ENCODE peak calls at places on chromosomes 7 and 10, in seven cellular contexts. V, I, K, Q, M, F and G are unnamed samples.

GRCh38 chr7:43379197-43379596 is 203.7 kb upstream of the STK17A start:
- DNase-seq in V (no peak), I (no peak), K (no peak), Q (no peak), M (no peak), F (no peak), G (no peak)

GRCh38 chr10:112953075-112953501 is 3.0 kb downstream of the TCF7L2 start:
- DNase-seq in V (no peak), I (peak), K (no peak), Q (no peak), M (no peak), F (no peak), G (no peak)

GRCh38 chr7:519974-520458 is 370 bp upstream of the PDGFA start:
- DNase-seq in V (peak), I (peak), K (no peak), Q (no peak), M (peak), F (no peak), G (peak)

GRCh38 chr7:127154101-127154500 is 98.6 kb downstream of the GRM8 start:
- DNase-seq in V (no peak), I (no peak), K (no peak), Q (no peak), M (no peak), F (no peak), G (no peak)

GRCh38 chr10:78416031-78416800 is 382.6 kb downstream of the RPS24 start:
- DNase-seq in V (no peak), I (no peak), K (no peak), Q (no peak), M (peak), F (no peak), G (peak)

GRCh38 chr7:25851332-25852248 is 300.4 kb upstream of the NFE2L3 start:
- DNase-seq in V (peak), I (peak), K (peak), Q (peak), M (peak), F (peak), G (peak)

GRCh38 chr10:15710455-15710854 is 9.3 kb downstream of the ITGA8 start:
- DNase-seq in V (no peak), I (no peak), K (no peak), Q (no peak), M (no peak), F (no peak), G (no peak)

GRCh38 chr10:30825495-30825894 is 195.9 kb upstream of the LYZL2 start:
- DNase-seq in V (no peak), I (no peak), K (no peak), Q (no peak), M (no peak), F (no peak), G (peak)

GRCh38 chr7:17007841-17008240 is 126.1 kb upstream of the AGR3 start:
- DNase-seq in V (no peak), I (no peak), K (no peak), Q (no peak), M (no peak), F (no peak), G (no peak)

GRCh38 chr10:8306685-8307364 is 252.3 kb downstream of the GATA3 start:
- DNase-seq in V (no peak), I (no peak), K (no peak), Q (no peak), M (no peak), F (no peak), G (no peak)

GRCh38 chr7:108403597-108404217 is 52.5 kb downstream of the NRCAM start:
- DNase-seq in V (no peak), I (no peak), K (no peak), Q (no peak), M (no peak), F (no peak), G (no peak)

GRCh38 chr10:44195120-44196007 is 189.5 kb downstream of the CXCL12 start:
- DNase-seq in V (no peak), I (no peak), K (no peak), Q (no peak), M (peak), F (no peak), G (peak)

GRCh38 chr10:72009062-72009429 is 44.9 kb downstream of the CHST3 start:
- DNase-seq in V (no peak), I (no peak), K (no peak), Q (no peak), M (no peak), F (no peak), G (no peak)

GRCh38 chr10:131098416-131098952 is 213.0 kb downstream of the TCERG1L start:
- DNase-seq in V (no peak), I (no peak), K (no peak), Q (no peak), M (no peak), F (no peak), G (no peak)

GRCh38 chr7:41834805-41835694 is 132.2 kb upstream of the INHBA start:
- DNase-seq in V (no peak), I (no peak), K (no peak), Q (no peak), M (peak), F (no peak), G (peak)

GRCh38 chr7:10973942-10974716 is 457 bp downstream of the PHF14 start:
- DNase-seq in V (peak), I (no peak), K (peak), Q (peak), M (peak), F (peak), G (peak)

GRCh38 chr10:97713828-97714400 is 384 bp downstream of the MARVELD1 start:
- DNase-seq in V (peak), I (peak), K (peak), Q (peak), M (peak), F (peak), G (peak)

GRCh38 chr7:29345590-29345989 is 151.0 kb downstream of the CHN2 start:
- DNase-seq in V (peak), I (peak), K (no peak), Q (no peak), M (peak), F (peak), G (peak)

GRCh38 chr7:22884911-22885823 is 62.5 kb upstream of the TOMM7 start:
- DNase-seq in V (no peak), I (no peak), K (no peak), Q (no peak), M (no peak), F (no peak), G (no peak)

GRCh38 chr7:2261611-2262010 is 19.6 kb downstream of the NUDT1 start:
- DNase-seq in V (no peak), I (no peak), K (no peak), Q (no peak), M (no peak), F (no peak), G (no peak)

GRCh38 chr10:6347391-6347951 is 144.7 kb downstream of the PFKFB3 start:
- DNase-seq in V (no peak), I (no peak), K (peak), Q (no peak), M (peak), F (no peak), G (peak)

GRCh38 chr7:152514771-152515105 is 78.9 kb upstream of the KMT2C start:
- DNase-seq in V (no peak), I (no peak), K (no peak), Q (no peak), M (no peak), F (no peak), G (no peak)

GRCh38 chr7:133112976-133113375 is 31.1 kb upstream of the CHCHD3 start:
- DNase-seq in V (no peak), I (no peak), K (no peak), Q (no peak), M (no peak), F (no peak), G (no peak)

GRCh38 chr7:155998766-155999630 is 186.7 kb upstream of the SHH start:
- DNase-seq in V (no peak), I (no peak), K (no peak), Q (no peak), M (no peak), F (no peak), G (no peak)

GRCh38 chr10:132421377-132422168 is 24.6 kb downstream of the PWWP2B start:
- DNase-seq in V (no peak), I (no peak), K (no peak), Q (no peak), M (peak), F (no peak), G (peak)

GRCh38 chr10:125708971-125709503 is 10.5 kb upstream of the EDRF1 start:
- DNase-seq in V (no peak), I (no peak), K (no peak), Q (no peak), M (no peak), F (no peak), G (no peak)